ENCODE peak calls at places on chromosome 19, in five cellular contexts. I, C, N, H and G are unnamed samples.

GRCh38 chr19:10871711-10872550 is 578 bp downstream of the CARM1 start:
- DNase-seq in I (no peak), C (peak; percentile 66), N (no peak), H (no peak), G (peak; percentile 75)

GRCh38 chr19:17183858-17184271 is 31.3 kb upstream of the USE1 start:
- DNase-seq in I (no peak), C (no peak), N (no peak), H (no peak), G (no peak)

GRCh38 chr19:51689751-51690358 is 3.3 kb upstream of the SPACA6 start:
- DNase-seq in I (peak; percentile 35), C (peak; percentile 74), N (no peak), H (no peak), G (peak; percentile 73)

GRCh38 chr19:8631425-8631819 is 989 bp downstream of the NFILZ start:
- DNase-seq in I (peak; percentile 64), C (no peak), N (no peak), H (peak; percentile 36), G (no peak)

GRCh38 chr19:33638167-33639033 is 16.6 kb downstream of the CHST8 start:
- DNase-seq in I (no peak), C (no peak), N (no peak), H (no peak), G (no peak)

GRCh38 chr19:5618591-5618990 is 4.0 kb downstream of the SAFB2 start:
- DNase-seq in I (no peak), C (no peak), N (no peak), H (no peak), G (no peak)

GRCh38 chr19:48491793-48492123 is 19.9 kb downstream of the LMTK3 start:
- DNase-seq in I (no peak), C (no peak), N (no peak), H (no peak), G (no peak)

GRCh38 chr19:6018786-6019185 is 40.8 kb upstream of the RANBP3 start:
- DNase-seq in I (no peak), C (no peak), N (no peak), H (no peak), G (no peak)

GRCh38 chr19:18306209-18306902 is 16.5 kb downstream of the LSM4 start:
- DNase-seq in I (no peak), C (no peak), N (no peak), H (no peak), G (no peak)

GRCh38 chr19:10419200-10419645 is 1.1 kb upstream of the PDE4A start:
- DNase-seq in I (no peak), C (no peak), N (no peak), H (no peak), G (no peak)

GRCh38 chr19:16416996-16417395 is 54.8 kb downstream of the EPS15L1 start:
- DNase-seq in I (no peak), C (no peak), N (no peak), H (no peak), G (no peak)

GRCh38 chr19:33464010-33464732 is 57.4 kb downstream of the PEPD start:
- DNase-seq in I (no peak), C (no peak), N (no peak), H (no peak), G (no peak)

GRCh38 chr19:9877775-9878510 is 42.8 kb downstream of the PIN1 start:
- DNase-seq in I (peak; percentile 37), C (no peak), N (peak; percentile 4), H (peak; percentile 70), G (no peak)

GRCh38 chr19:48992571-48993174 is 436 bp downstream of the GYS1 start:
- DNase-seq in I (no peak), C (no peak), N (no peak), H (no peak), G (no peak)

GRCh38 chr19:50330365-50331078 is 1.3 kb upstream of the KCNC3 start:
- DNase-seq in I (peak; percentile 19), C (peak; percentile 28), N (no peak), H (peak; percentile 1), G (peak; percentile 75)

GRCh38 chr19:32165750-32166149 is 179.7 kb upstream of the ZNF507 start:
- DNase-seq in I (no peak), C (no peak), N (no peak), H (no peak), G (no peak)

GRCh38 chr19:42129399-42130253 is 2.6 kb downstream of the POU2F2 start:
- DNase-seq in I (peak; percentile 90), C (no peak), N (no peak), H (peak; percentile 33), G (peak; percentile 32)

GRCh38 chr19:35247526-35248309 is 1.1 kb upstream of the LSR start:
- DNase-seq in I (no peak), C (no peak), N (no peak), H (no peak), G (peak; percentile 89)

GRCh38 chr19:11420429-11420893 is 1.3 kb upstream of the RGL3 start:
- DNase-seq in I (peak; percentile 23), C (peak; percentile 60), N (no peak), H (no peak), G (peak; percentile 80)

DNA sequence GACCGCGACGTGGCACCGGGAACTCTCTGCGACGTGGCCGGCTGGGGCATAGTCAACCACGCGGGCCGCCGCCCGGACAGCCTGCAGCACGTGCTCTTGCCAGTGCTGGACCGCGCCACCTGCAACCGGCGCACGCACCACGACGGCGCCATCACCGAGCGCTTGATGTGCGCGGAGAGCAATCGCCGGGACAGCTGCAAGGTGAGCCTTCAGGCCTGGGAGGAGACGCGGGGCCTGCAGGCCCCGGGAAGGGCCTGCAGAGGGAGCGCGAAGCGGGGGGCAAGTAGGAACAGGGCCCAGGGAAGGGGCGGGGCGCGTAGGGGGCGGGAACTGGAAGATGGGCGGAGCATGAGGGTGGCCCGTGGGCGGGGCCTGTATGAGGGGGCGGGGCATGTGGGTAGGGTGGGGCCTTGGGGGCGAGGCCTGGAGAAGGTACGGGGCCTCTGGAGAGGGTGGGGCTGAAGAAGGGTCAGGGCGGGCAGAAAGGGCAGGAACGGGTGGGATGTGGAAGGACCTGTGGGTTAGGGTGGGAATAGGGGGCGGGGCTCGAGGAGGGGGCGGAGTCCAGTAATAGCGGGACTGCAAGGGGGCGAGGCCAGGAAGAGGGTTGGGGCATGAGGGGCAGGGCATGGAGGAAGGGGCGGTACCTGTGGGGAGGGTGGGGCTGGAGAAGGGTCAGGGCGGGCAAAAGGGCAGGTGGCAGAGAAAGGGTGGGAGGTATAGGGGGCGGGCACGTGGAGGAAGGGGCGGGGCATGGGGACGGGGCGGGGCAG is 2.5 kb downstream of the CFD start:
- DNase-seq in I (no peak), C (no peak), N (no peak), H (no peak), G (peak; percentile 67)
- TF ChIP-seq CTCF in I (no peak), C (no peak), N (no peak), H (no peak), G (no peak)

DNA sequence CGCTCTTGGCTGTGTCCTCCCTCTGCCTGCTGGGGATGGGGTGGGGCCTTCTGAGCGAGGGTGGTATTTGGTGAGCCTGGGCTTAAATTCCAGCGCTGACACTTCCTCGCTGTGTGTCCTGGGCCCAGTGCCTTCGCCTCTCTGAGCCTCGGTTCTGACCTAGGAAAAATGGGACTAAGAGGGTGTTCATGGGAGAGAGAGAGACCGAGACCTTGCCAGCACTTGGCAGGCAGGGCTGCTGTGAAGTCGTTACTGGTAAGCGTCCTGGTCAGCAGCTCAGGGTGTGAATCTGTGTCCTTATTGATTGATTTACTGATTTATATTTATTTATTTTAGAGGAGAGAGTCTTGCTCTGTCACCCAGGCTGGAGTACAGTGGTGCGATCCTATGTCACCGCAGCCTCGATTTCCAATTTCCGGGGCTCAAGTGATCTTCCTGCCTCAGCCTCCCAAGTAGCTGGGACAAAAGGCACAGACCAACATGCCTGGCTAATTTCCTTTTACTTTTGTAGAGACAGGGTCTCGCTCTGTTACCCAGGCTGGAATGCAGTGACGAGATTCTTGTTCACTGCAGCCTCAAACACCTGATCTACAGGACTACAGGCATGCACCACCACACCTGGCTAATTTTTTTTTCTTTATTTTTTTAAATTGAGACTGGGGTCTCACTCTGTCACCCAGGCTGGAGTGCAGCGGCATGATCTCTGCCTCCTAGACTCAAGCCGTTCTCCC is 2.4 kb downstream of the PKN1 start:
- DNase-seq in I (no peak), C (no peak), N (no peak), H (no peak), G (no peak)
- H3K4me3 ChIP-seq in I (peak overlapping the region; percentile 76), C (no peak overlapping the region), N (no peak overlapping the region), H (no peak overlapping the region), G (no peak overlapping the region)

DNA sequence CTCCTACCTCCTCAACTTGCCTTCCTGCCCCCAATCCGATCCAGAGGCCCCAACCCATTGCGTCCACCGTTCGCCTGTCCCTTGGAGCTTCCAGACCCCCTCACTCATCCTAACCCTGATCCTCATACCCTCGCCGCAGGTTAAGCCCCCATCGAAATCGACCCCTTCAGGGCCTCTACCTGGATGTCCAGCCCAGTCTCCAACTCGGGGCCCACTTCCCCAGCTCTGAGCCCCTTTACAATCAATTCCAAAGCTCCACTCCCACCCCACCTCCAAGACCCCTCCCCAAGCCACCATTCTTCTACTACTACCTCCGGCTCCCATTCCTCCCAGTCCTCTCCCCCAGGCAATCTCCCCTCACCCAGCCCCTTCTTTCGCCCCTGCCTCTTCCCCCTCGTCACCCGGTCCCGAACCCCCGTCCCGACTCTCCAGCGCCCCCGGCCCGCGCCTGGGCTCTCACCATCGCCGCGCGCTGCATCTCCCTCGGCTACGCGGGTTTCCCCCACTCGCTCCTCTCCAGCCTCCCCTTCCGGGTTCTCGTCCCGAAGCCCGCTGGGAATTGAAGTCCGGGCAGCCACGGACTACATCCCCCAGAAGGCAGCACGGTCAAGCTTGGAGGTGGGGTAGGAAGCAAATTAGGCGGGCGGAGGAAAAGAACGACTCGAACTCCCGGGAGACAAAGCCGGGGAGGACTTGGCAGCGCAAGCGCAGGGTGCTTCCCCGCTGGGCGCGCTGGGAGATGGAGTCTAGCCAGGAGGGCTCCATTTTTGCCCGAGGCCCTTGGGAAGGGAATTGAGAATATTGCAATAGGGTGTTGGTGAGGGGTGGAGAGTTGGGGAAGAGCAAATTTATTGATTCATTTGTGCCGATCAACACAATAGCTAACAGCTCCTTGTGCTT is at the start of gene FBXO46:
- DNase-seq in I (peak; percentile 98), C (peak; percentile 97), N (peak; percentile 95), H (peak; percentile 98), G (peak; percentile 98)
- TF ChIP-seq CTCF in I (peak; percentile 8), C (no peak), N (peak; percentile 25), H (peak; percentile 35), G (no peak)

DNA sequence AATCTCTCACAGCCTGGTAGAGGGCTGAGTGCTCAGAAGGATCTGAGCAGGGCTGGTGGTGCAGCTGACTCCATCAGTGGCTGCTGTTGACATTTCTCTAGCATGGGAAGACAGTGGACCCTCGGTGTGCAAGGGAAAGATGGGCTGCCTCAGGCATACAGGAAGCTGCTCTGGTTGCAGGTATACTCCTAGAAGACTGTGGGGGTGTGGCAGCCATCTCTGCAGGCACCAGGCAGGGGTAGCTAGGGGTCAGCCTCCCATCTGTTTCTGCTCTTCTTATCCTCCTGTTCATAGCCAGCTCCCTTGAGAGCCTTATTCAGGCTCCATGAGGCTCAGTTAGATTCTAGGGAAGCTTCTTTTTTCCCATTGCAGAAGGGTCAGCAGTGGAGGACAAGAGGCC is 475.5 kb downstream of the TSHZ3 start:
- DNase-seq in I (no peak), C (no peak), N (no peak), H (no peak), G (no peak)
- H3K4me3 ChIP-seq in I (no peak overlapping the region), C (no peak overlapping the region), N (no peak overlapping the region), H (no peak overlapping the region), G (no peak overlapping the region)